ENCODE peak calls at places on chromosome 18, in seven cellular contexts. One of them, this sample, is unnamed.

GRCh38 chr18:3115430-3116025 is 102.6 kb upstream of the LPIN2 start:
- DNase-seq in fibroblast of mammary gland: no peak
- DNase-seq in neural progenitor cell: no peak
- DNase-seq in GM10248: no peak
- DNase-seq in keratinocyte: no peak
- DNase-seq in adrenal gland: no peak
- DNase-seq in AG04449: no peak
- DNase-seq in this sample: no peak

GRCh38 chr18:46019956-46020355 is 52.1 kb downstream of the PSTPIP2 start:
- DNase-seq in fibroblast of mammary gland: no peak
- DNase-seq in neural progenitor cell: no peak
- DNase-seq in GM10248: no peak
- DNase-seq in keratinocyte: no peak
- DNase-seq in adrenal gland: no peak
- DNase-seq in AG04449: no peak
- DNase-seq in this sample: no peak

GRCh38 chr18:332721-333513 is 65.1 kb upstream of the THOC1 start:
- DNase-seq in fibroblast of mammary gland: peak; percentile 50
- DNase-seq in neural progenitor cell: no peak
- DNase-seq in GM10248: no peak
- DNase-seq in keratinocyte: no peak
- DNase-seq in adrenal gland: no peak
- DNase-seq in AG04449: no peak
- DNase-seq in this sample: peak; percentile 49

GRCh38 chr18:58649966-58650816 is 21.1 kb upstream of the MALT1 start:
- DNase-seq in fibroblast of mammary gland: no peak
- DNase-seq in neural progenitor cell: no peak
- DNase-seq in GM10248: peak; percentile 52
- DNase-seq in keratinocyte: no peak
- DNase-seq in adrenal gland: no peak
- DNase-seq in AG04449: no peak
- DNase-seq in this sample: no peak

GRCh38 chr18:70513502-70514171 is 224.8 kb downstream of the SOCS6 start:
- DNase-seq in fibroblast of mammary gland: no peak
- DNase-seq in neural progenitor cell: no peak
- DNase-seq in GM10248: no peak
- DNase-seq in keratinocyte: no peak
- DNase-seq in adrenal gland: no peak
- DNase-seq in AG04449: no peak
- DNase-seq in this sample: no peak

GRCh38 chr18:79526468-79527460 is 131.0 kb downstream of the NFATC1 start:
- DNase-seq in fibroblast of mammary gland: no peak
- DNase-seq in neural progenitor cell: no peak
- DNase-seq in GM10248: no peak
- DNase-seq in keratinocyte: no peak
- DNase-seq in adrenal gland: no peak
- DNase-seq in AG04449: no peak
- DNase-seq in this sample: peak; percentile 29

GRCh38 chr18:10035306-10035991 is 121.6 kb downstream of the VAPA start:
- DNase-seq in fibroblast of mammary gland: peak; percentile 18
- DNase-seq in neural progenitor cell: no peak
- DNase-seq in GM10248: no peak
- DNase-seq in keratinocyte: peak; percentile 58
- DNase-seq in adrenal gland: no peak
- DNase-seq in AG04449: no peak
- DNase-seq in this sample: no peak

GRCh38 chr18:80148316-80149199 is 39.5 kb downstream of the ADNP2 start:
- DNase-seq in fibroblast of mammary gland: no peak
- DNase-seq in neural progenitor cell: no peak
- DNase-seq in GM10248: no peak
- DNase-seq in keratinocyte: no peak
- DNase-seq in adrenal gland: peak; percentile 35
- DNase-seq in AG04449: no peak
- DNase-seq in this sample: no peak

GRCh38 chr18:54647176-54647575 is 56.1 kb downstream of the DYNAP start:
- DNase-seq in fibroblast of mammary gland: peak; percentile 22
- DNase-seq in neural progenitor cell: peak; percentile 53
- DNase-seq in GM10248: no peak
- DNase-seq in keratinocyte: no peak
- DNase-seq in adrenal gland: no peak
- DNase-seq in AG04449: no peak
- DNase-seq in this sample: no peak

GRCh38 chr18:13412901-13413300 is 194.3 kb downstream of the LDLRAD4 start:
- DNase-seq in fibroblast of mammary gland: no peak
- DNase-seq in neural progenitor cell: no peak
- DNase-seq in GM10248: no peak
- DNase-seq in keratinocyte: no peak
- DNase-seq in adrenal gland: no peak
- DNase-seq in AG04449: no peak
- DNase-seq in this sample: no peak

GRCh38 chr18:13410471-13410870 is 191.9 kb downstream of the LDLRAD4 start:
- DNase-seq in fibroblast of mammary gland: no peak
- DNase-seq in neural progenitor cell: no peak
- DNase-seq in GM10248: no peak
- DNase-seq in keratinocyte: no peak
- DNase-seq in adrenal gland: no peak
- DNase-seq in AG04449: no peak
- DNase-seq in this sample: no peak

GRCh38 chr18:13407484-13407883 is 188.9 kb downstream of the LDLRAD4 start:
- DNase-seq in fibroblast of mammary gland: no peak
- DNase-seq in neural progenitor cell: no peak
- DNase-seq in GM10248: no peak
- DNase-seq in keratinocyte: no peak
- DNase-seq in adrenal gland: no peak
- DNase-seq in AG04449: no peak
- DNase-seq in this sample: no peak

GRCh38 chr18:13412017-13412416 is 193.5 kb downstream of the LDLRAD4 start:
- DNase-seq in fibroblast of mammary gland: no peak
- DNase-seq in neural progenitor cell: no peak
- DNase-seq in GM10248: no peak
- DNase-seq in keratinocyte: no peak
- DNase-seq in adrenal gland: no peak
- DNase-seq in AG04449: no peak
- DNase-seq in this sample: no peak

GRCh38 chr18:13409997-13410396 is 191.4 kb downstream of the LDLRAD4 start:
- DNase-seq in fibroblast of mammary gland: no peak
- DNase-seq in neural progenitor cell: no peak
- DNase-seq in GM10248: no peak
- DNase-seq in keratinocyte: no peak
- DNase-seq in adrenal gland: no peak
- DNase-seq in AG04449: no peak
- DNase-seq in this sample: no peak
- TF ChIP-seq CTCF in fibroblast of mammary gland: no peak
- TF ChIP-seq CTCF in neural progenitor cell: no peak
- TF ChIP-seq CTCF in GM10248: no peak
- TF ChIP-seq CTCF in keratinocyte: no peak
- TF ChIP-seq CTCF in adrenal gland: no peak
- TF ChIP-seq CTCF in AG04449: no peak
- TF ChIP-seq CTCF in this sample: no peak

GRCh38 chr18:35917043-35917442 is 55.4 kb upstream of the RMP24 start:
- DNase-seq in fibroblast of mammary gland: no peak
- DNase-seq in neural progenitor cell: no peak
- DNase-seq in GM10248: no peak
- DNase-seq in keratinocyte: no peak
- DNase-seq in adrenal gland: no peak
- DNase-seq in AG04449: no peak
- DNase-seq in this sample: no peak
- TF ChIP-seq CTCF in fibroblast of mammary gland: no peak
- TF ChIP-seq CTCF in neural progenitor cell: peak; percentile 13
- TF ChIP-seq CTCF in GM10248: no peak
- TF ChIP-seq CTCF in keratinocyte: peak; percentile 52
- TF ChIP-seq CTCF in adrenal gland: no peak
- TF ChIP-seq CTCF in AG04449: no peak
- TF ChIP-seq CTCF in this sample: no peak

GRCh38 chr18:24672165-24672950 is 211.9 kb downstream of the HRH4 start:
- DNase-seq in fibroblast of mammary gland: no peak
- DNase-seq in neural progenitor cell: no peak
- DNase-seq in GM10248: no peak
- DNase-seq in keratinocyte: no peak
- DNase-seq in adrenal gland: no peak
- DNase-seq in AG04449: no peak
- DNase-seq in this sample: peak; percentile 37
- TF ChIP-seq CTCF in fibroblast of mammary gland: no peak
- TF ChIP-seq CTCF in neural progenitor cell: no peak
- TF ChIP-seq CTCF in GM10248: no peak
- TF ChIP-seq CTCF in keratinocyte: no peak
- TF ChIP-seq CTCF in adrenal gland: no peak
- TF ChIP-seq CTCF in AG04449: no peak
- TF ChIP-seq CTCF in this sample: peak; percentile 40

GRCh38 chr18:21934766-21935015 is 194.1 kb downstream of the MIB1 start:
- DNase-seq in fibroblast of mammary gland: no peak
- DNase-seq in neural progenitor cell: no peak
- DNase-seq in GM10248: no peak
- DNase-seq in keratinocyte: no peak
- DNase-seq in adrenal gland: no peak
- DNase-seq in AG04449: no peak
- DNase-seq in this sample: no peak

GRCh38 chr18:21930177-21930576 is 189.6 kb downstream of the MIB1 start:
- DNase-seq in fibroblast of mammary gland: no peak
- DNase-seq in neural progenitor cell: no peak
- DNase-seq in GM10248: no peak
- DNase-seq in keratinocyte: no peak
- DNase-seq in adrenal gland: peak; percentile 36
- DNase-seq in AG04449: no peak
- DNase-seq in this sample: no peak

GRCh38 chr18:21928925-21929324 is 188.3 kb downstream of the MIB1 start:
- DNase-seq in fibroblast of mammary gland: no peak
- DNase-seq in neural progenitor cell: no peak
- DNase-seq in GM10248: no peak
- DNase-seq in keratinocyte: no peak
- DNase-seq in adrenal gland: no peak
- DNase-seq in AG04449: no peak
- DNase-seq in this sample: no peak

GRCh38 chr18:21933931-21934765 is 193.6 kb downstream of the MIB1 start:
- DNase-seq in fibroblast of mammary gland: no peak
- DNase-seq in neural progenitor cell: peak; percentile 56
- DNase-seq in GM10248: no peak
- DNase-seq in keratinocyte: no peak
- DNase-seq in adrenal gland: no peak
- DNase-seq in AG04449: no peak
- DNase-seq in this sample: no peak
- TF ChIP-seq CTCF in fibroblast of mammary gland: no peak
- TF ChIP-seq CTCF in neural progenitor cell: peak; percentile 17
- TF ChIP-seq CTCF in GM10248: no peak
- TF ChIP-seq CTCF in keratinocyte: no peak
- TF ChIP-seq CTCF in adrenal gland: no peak
- TF ChIP-seq CTCF in AG04449: no peak
- TF ChIP-seq CTCF in this sample: no peak

GRCh38 chr18:50429207-50429948 is 54.5 kb downstream of the SKA1 start:
- DNase-seq in fibroblast of mammary gland: peak; percentile 25
- DNase-seq in neural progenitor cell: peak; percentile 58
- DNase-seq in GM10248: peak; percentile 38
- DNase-seq in keratinocyte: no peak
- DNase-seq in adrenal gland: no peak
- DNase-seq in AG04449: no peak
- DNase-seq in this sample: no peak
- TF ChIP-seq CTCF in fibroblast of mammary gland: peak; percentile 34
- TF ChIP-seq CTCF in neural progenitor cell: peak; percentile 73
- TF ChIP-seq CTCF in GM10248: peak; percentile 38
- TF ChIP-seq CTCF in keratinocyte: peak; percentile 26
- TF ChIP-seq CTCF in adrenal gland: peak; percentile 58
- TF ChIP-seq CTCF in AG04449: peak; percentile 5
- TF ChIP-seq CTCF in this sample: peak; percentile 64

GRCh38 chr18:65435529-65435928 is 315.3 kb upstream of the CDH7 start:
- DNase-seq in fibroblast of mammary gland: no peak
- DNase-seq in neural progenitor cell: no peak
- DNase-seq in GM10248: no peak
- DNase-seq in keratinocyte: no peak
- DNase-seq in adrenal gland: no peak
- DNase-seq in AG04449: no peak
- DNase-seq in this sample: no peak

GRCh38 chr18:65436430-65436829 is 314.4 kb upstream of the CDH7 start:
- DNase-seq in fibroblast of mammary gland: no peak
- DNase-seq in neural progenitor cell: no peak
- DNase-seq in GM10248: no peak
- DNase-seq in keratinocyte: no peak
- DNase-seq in adrenal gland: no peak
- DNase-seq in AG04449: no peak
- DNase-seq in this sample: no peak

DNA sequence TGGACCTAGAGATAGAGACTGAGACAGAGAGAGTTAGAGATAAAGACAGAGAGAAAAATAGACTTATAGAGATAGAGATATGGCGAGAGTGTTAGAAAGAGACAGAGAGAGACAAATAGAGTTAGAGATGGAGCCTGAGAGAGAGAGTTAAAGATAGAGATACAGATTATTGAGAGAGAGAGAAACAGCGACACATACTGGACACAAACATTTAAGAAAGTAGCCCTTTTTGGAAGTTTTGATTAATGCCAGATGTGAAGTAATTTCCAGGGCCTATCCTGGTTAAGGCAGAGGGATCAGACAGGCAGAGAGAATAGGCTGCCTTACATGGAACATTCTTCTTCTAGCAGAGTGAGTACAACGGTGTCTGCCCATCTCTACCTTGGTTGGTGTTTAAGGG is 311.6 kb upstream of the CDH7 start:
- DNase-seq in fibroblast of mammary gland: peak; percentile 2
- DNase-seq in neural progenitor cell: peak; percentile 6
- DNase-seq in GM10248: no peak
- DNase-seq in keratinocyte: no peak
- DNase-seq in adrenal gland: no peak
- DNase-seq in AG04449: no peak
- DNase-seq in this sample: no peak
- TF ChIP-seq CTCF in fibroblast of mammary gland: no peak
- TF ChIP-seq CTCF in neural progenitor cell: peak; percentile 51
- TF ChIP-seq CTCF in GM10248: no peak
- TF ChIP-seq CTCF in keratinocyte: no peak
- TF ChIP-seq CTCF in adrenal gland: peak; percentile 43
- TF ChIP-seq CTCF in AG04449: no peak
- TF ChIP-seq CTCF in this sample: no peak

GRCh38 chr18:33404244-33404873 is 36.2 kb downstream of the CCDC178 start:
- DNase-seq in fibroblast of mammary gland: no peak
- DNase-seq in neural progenitor cell: no peak
- DNase-seq in GM10248: no peak
- DNase-seq in keratinocyte: no peak
- DNase-seq in adrenal gland: no peak
- DNase-seq in AG04449: no peak
- DNase-seq in this sample: no peak
- TF ChIP-seq CTCF in fibroblast of mammary gland: peak; percentile 38
- TF ChIP-seq CTCF in neural progenitor cell: peak; percentile 62
- TF ChIP-seq CTCF in GM10248: peak; percentile 24
- TF ChIP-seq CTCF in keratinocyte: peak; percentile 25
- TF ChIP-seq CTCF in adrenal gland: no peak
- TF ChIP-seq CTCF in AG04449: no peak
- TF ChIP-seq CTCF in this sample: peak; percentile 29

This sample was measured in dorsolateral prefrontal cortex.